ENCODE peak calls at places on chromosomes 6 and 20, in four cellular contexts. Y is NB4; X is GF-D8; M is stimulated activated CD4-positive, alpha-beta T cell treated with anti-CD3 and anti-CD28 coated beads, Interleukin-4, amount 100 ng/mL, for 24 hours. H is an unnamed sample.

GRCh38 chr6:35258858-35259193 is 709 bp upstream of the ZNF76 start:
- DNase-seq in Y (no peak), X (peak), M (no peak), H (no peak)

GRCh38 chr6:12196326-12196936 is 93.7 kb upstream of the EDN1 start:
- DNase-seq in Y (no peak), X (no peak), M (no peak), H (no peak)

GRCh38 chr6:21496749-21497148 is 96.8 kb upstream of the SOX4 start:
- DNase-seq in Y (no peak), X (no peak), M (no peak), H (no peak)

GRCh38 chr20:63522981-63523611 is 2.5 kb downstream of the PPDPF start:
- DNase-seq in Y (no peak), X (no peak), M (no peak), H (no peak)

GRCh38 chr6:39377530-39377929 is 55.0 kb upstream of the KCNK16 start:
- DNase-seq in Y (peak), X (no peak), M (no peak), H (no peak)

GRCh38 chr6:31725502-31726350 is 2.6 kb downstream of the MPIG6B start:
- DNase-seq in Y (peak), X (peak), M (no peak), H (peak)

GRCh38 chr20:38857703-38858102 is 52.2 kb downstream of the PPP1R16B start:
- DNase-seq in Y (no peak), X (no peak), M (no peak), H (no peak)

GRCh38 chr6:41713161-41713649 is 22.2 kb downstream of the TFEB start:
- DNase-seq in Y (peak), X (no peak), M (no peak), H (no peak)

GRCh38 chr20:36543187-36544133 is 2.1 kb downstream of the MYL9 start:
- DNase-seq in Y (no peak), X (no peak), M (no peak), H (no peak)

GRCh38 chr6:13488015-13488895 is 855 bp upstream of the GFOD1 start:
- DNase-seq in Y (peak), X (no peak), M (peak), H (no peak)

GRCh38 chr6:83153958-83154357 is 39.1 kb downstream of the PGM3 start:
- DNase-seq in Y (no peak), X (no peak), M (no peak), H (no peak)

GRCh38 chr6:159170999-159171712 is 2.0 kb downstream of the FNDC1 start:
- DNase-seq in Y (no peak), X (no peak), M (no peak), H (no peak)

GRCh38 chr6:101445527-101445926 is 52.0 kb downstream of the GRIK2 start:
- DNase-seq in Y (no peak), X (no peak), M (no peak), H (no peak)

GRCh38 chr6:14232889-14233288 is 115.3 kb downstream of the CD83 start:
- DNase-seq in Y (no peak), X (no peak), M (no peak), H (no peak)

GRCh38 chr20:49608752-49609670 is 41.1 kb upstream of the PTGIS start:
- DNase-seq in Y (peak), X (no peak), M (peak), H (peak)

GRCh38 chr6:154962751-154963150 is 32.4 kb upstream of the TIAM2 start:
- DNase-seq in Y (no peak), X (no peak), M (no peak), H (no peak)

GRCh38 chr6:38306915-38307314 is 332.8 kb downstream of the BTBD9 start:
- DNase-seq in Y (no peak), X (no peak), M (no peak), H (no peak)

GRCh38 chr6:100346203-100346602 is 118.5 kb downstream of the SIM1 start:
- DNase-seq in Y (no peak), X (no peak), M (no peak), H (no peak)